ENCODE peak calls at places on chromosome 9, in seven cellular contexts. P is BJ, F is lower lobe of right lung, L is WERI-Rb-1, J is astrocyte, K is OCI-LY7, E is coronary artery. W is an unnamed sample.

GRCh38 chr9:90641868-90642558 is 611 bp downstream of the DIRAS2 start:
- DNase-seq in P (no peak), F (no peak), L (no peak), J (no peak), K (no peak), E (no peak), W (peak; percentile 2)

GRCh38 chr9:79565245-79565644 is 6.5 kb upstream of the TLE4 start:
- DNase-seq in F (no peak), E (no peak), L (no peak), K (peak; percentile 39), P (no peak), J (no peak), W (no peak)

GRCh38 chr9:134591082-134591571 is 50.5 kb upstream of the COL5A1 start:
- DNase-seq in P (no peak), F (no peak), J (no peak), L (peak; percentile 53), E (peak; percentile 65), K (no peak), W (peak; percentile 53)

GRCh38 chr9:23492126-23493002 is 333.7 kb downstream of the ELAVL2 start:
- DNase-seq in F (no peak), P (no peak), E (no peak), L (peak; percentile 43), K (peak; percentile 37), J (peak; percentile 16), W (peak; percentile 42)

GRCh38 chr9:124313940-124314339 is 56.2 kb downstream of the NEK6 start:
- DNase-seq in J (no peak), K (no peak), F (no peak), L (no peak), P (no peak), E (no peak), W (no peak)

GRCh38 chr9:108515856-108516255 is 339.9 kb downstream of the ACTL7B start:
- DNase-seq in F (no peak), P (no peak), L (no peak), E (no peak), J (no peak), K (no peak), W (no peak)

GRCh38 chr9:82466616-82467251 is 478.2 kb downstream of the SPATA31D1 start:
- DNase-seq in K (peak; percentile 4), F (no peak), L (peak; percentile 82), J (no peak), P (no peak), E (no peak), W (peak; percentile 20)

GRCh38 chr9:98075332-98075805 is 18.8 kb downstream of the NANS start:
- DNase-seq in P (no peak), L (no peak), J (peak; percentile 71), K (no peak), F (no peak), E (no peak), W (peak; percentile 92)

GRCh38 chr9:20544953-20545622 is 77.2 kb downstream of the MLLT3 start:
- DNase-seq in E (no peak), J (no peak), F (no peak), K (no peak), P (no peak), L (no peak), W (no peak)

GRCh38 chr9:18459958-18460584 is 13.9 kb upstream of the ADAMTSL1 start:
- DNase-seq in K (no peak), L (no peak), P (peak; percentile 75), J (peak; percentile 93), E (no peak), F (no peak), W (peak; percentile 84)

GRCh38 chr9:18461496-18461895 is 12.5 kb upstream of the ADAMTSL1 start:
- DNase-seq in L (no peak), E (no peak), F (no peak), K (no peak), J (no peak), P (no peak), W (no peak)

GRCh38 chr9:18466101-18466500 is 7.9 kb upstream of the ADAMTSL1 start:
- DNase-seq in K (no peak), F (no peak), E (no peak), J (no peak), L (no peak), P (no peak), W (no peak)

GRCh38 chr9:18467696-18468095 is 6.3 kb upstream of the ADAMTSL1 start:
- DNase-seq in K (no peak), P (no peak), J (no peak), F (no peak), L (no peak), E (no peak), W (no peak)

GRCh38 chr9:18463991-18464390 is 10.0 kb upstream of the ADAMTSL1 start:
- DNase-seq in E (no peak), F (no peak), K (no peak), L (no peak), J (no peak), P (no peak), W (no peak)
- H3K4me3 ChIP-seq in E (no peak overlapping the region), F (no peak overlapping the region), K (no peak overlapping the region), L (no peak overlapping the region), J (no peak overlapping the region), P (no peak overlapping the region), W (no peak overlapping the region)

GRCh38 chr9:17656889-17657288 is 78.0 kb downstream of the SH3GL2 start:
- DNase-seq in J (no peak), F (no peak), P (no peak), L (no peak), E (no peak), K (no peak), W (no peak)

GRCh38 chr9:17653947-17654346 is 75.1 kb downstream of the SH3GL2 start:
- DNase-seq in L (no peak), J (no peak), E (no peak), F (no peak), K (no peak), P (no peak), W (no peak)

DNA sequence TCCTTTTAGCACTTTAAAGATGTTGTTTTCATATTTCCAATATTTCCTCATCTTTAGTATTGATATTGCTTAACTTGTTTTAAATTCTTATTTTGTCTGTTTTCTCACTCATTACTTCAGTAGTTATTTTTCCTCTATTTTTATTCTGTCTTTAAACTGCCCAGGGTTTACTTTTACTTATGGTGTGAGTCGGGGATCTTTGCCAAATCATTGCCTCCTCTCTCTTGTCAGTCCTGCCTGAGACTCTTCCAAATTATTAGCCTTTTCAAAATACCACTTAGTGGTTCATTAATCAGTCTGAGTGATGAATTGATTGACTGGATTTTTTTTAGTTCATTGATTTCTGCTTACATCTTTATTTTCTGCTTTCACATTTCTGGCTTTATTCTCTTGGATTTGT is 72.9 kb downstream of the SH3GL2 start:
- DNase-seq in E (no peak), J (no peak), K (no peak), P (no peak), F (no peak), L (no peak), W (no peak)
- TF ChIP-seq CTCF in E (no peak), J (no peak), K (no peak), P (no peak), F (no peak), L (no peak), W (no peak)

DNA sequence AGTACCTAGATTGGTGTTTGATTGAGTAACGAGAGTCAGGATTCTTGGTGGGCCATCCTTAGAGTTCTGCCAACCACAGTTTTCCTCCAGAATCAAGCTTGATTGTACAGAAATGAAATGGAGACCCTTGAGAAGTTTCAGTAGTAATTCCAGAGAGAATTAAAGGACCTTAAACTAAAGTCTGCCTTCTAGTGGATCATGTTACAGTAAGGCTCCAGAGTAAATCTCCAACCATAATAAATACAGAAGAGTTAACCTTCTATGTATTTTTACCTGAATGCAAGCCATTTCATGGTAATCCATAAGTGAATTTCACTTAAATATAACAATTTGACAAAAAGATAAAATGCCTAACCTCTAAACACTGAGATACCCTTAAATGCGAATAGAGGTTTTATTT is 53.0 kb upstream of the CNTLN start:
- DNase-seq in F (no peak), K (no peak), J (no peak), E (no peak), P (no peak), L (no peak), W (peak; percentile 14)
- H3K4me3 ChIP-seq in F (no peak overlapping the region), K (no peak overlapping the region), J (no peak overlapping the region), E (no peak overlapping the region), P (no peak overlapping the region), L (no peak overlapping the region), W (no peak overlapping the region)

GRCh38 chr9:109972026-109973005 is 192.3 kb downstream of the PALM2AKAP2 start:
- DNase-seq in L (no peak), F (no peak), J (no peak), E (no peak), P (no peak), K (peak; percentile 94), W (no peak)
- TF ChIP-seq CTCF in L (no peak), F (no peak), J (no peak), E (no peak), P (peak; percentile 5), K (peak; percentile 87), W (peak; percentile 10)

GRCh38 chr9:125749951-125750655 is 2.9 kb downstream of the PBX3 start:
- DNase-seq in K (no peak), E (no peak), L (no peak), J (no peak), F (no peak), P (no peak), W (peak; percentile 72)

GRCh38 chr9:125747765-125748510 is 765 bp downstream of the PBX3 start:
- DNase-seq in E (peak; percentile 75), J (no peak), F (peak; percentile 73), L (peak; percentile 39), K (peak; percentile 27), P (no peak), W (peak; percentile 27)

GRCh38 chr9:125750656-125751035 is 3.5 kb downstream of the PBX3 start:
- DNase-seq in K (no peak), F (no peak), J (no peak), L (peak; percentile 43), E (no peak), P (no peak), W (no peak)

GRCh38 chr9:125748511-125749099 is 1.4 kb downstream of the PBX3 start:
- DNase-seq in K (no peak), F (no peak), P (no peak), J (no peak), E (no peak), L (no peak), W (peak; percentile 28)

GRCh38 chr9:125749287-125749935 is 2.2 kb downstream of the PBX3 start:
- DNase-seq in J (no peak), F (no peak), K (no peak), E (no peak), P (no peak), L (no peak), W (no peak)
- H3K4me3 ChIP-seq in J (peak overlapping the region; percentile 72), F (peak overlapping the region; percentile 90), K (no peak overlapping the region), E (peak overlapping the region; percentile 94), P (peak overlapping the region; percentile 89), L (peak overlapping the region; percentile 73), W (peak overlapping the region; percentile 87)

GRCh38 chr9:96651626-96652025 is 3.5 kb downstream of the PRXL2C start:
- DNase-seq in K (peak; percentile 36), E (no peak), J (no peak), P (no peak), L (no peak), F (no peak), W (peak; percentile 64)

GRCh38 chr9:96649620-96650323 is 5.3 kb downstream of the PRXL2C start:
- DNase-seq in J (no peak), E (no peak), K (no peak), L (no peak), F (no peak), P (no peak), W (no peak)

GRCh38 chr9:96655198-96655851 is at the start of gene PRXL2C:
- DNase-seq in P (peak; percentile 17), J (peak; percentile 51), E (peak; percentile 91), K (no peak), L (peak; percentile 91), F (peak; percentile 91), W (peak; percentile 70)

GRCh38 chr9:96654450-96655197 is 493 bp downstream of the PRXL2C start:
- DNase-seq in K (no peak), L (peak; percentile 79), J (peak; percentile 90), F (peak; percentile 88), E (peak; percentile 96), P (peak; percentile 50), W (peak; percentile 90)
- TF ChIP-seq CTCF in K (no peak), L (peak; percentile 29), J (no peak), F (no peak), E (no peak), P (no peak), W (peak; percentile 3)

W was measured in choroid plexus epithelial cell.